ENCODE peak calls at places on chromosome 6, in seven cellular contexts. O, W, E, T, J, B and S are unnamed samples.

GRCh38 chr6:162181741-162182401 is 545.7 kb downstream of the PRKN start:
- DNase-seq in E (no peak), J (no peak), B (no peak), W (no peak), O (no peak), T (no peak), S (peak)

GRCh38 chr6:32954983-32955802 is 2.3 kb upstream of the HLA-DMA start:
- DNase-seq in E (peak), T (no peak), W (no peak), O (peak), B (peak), J (no peak), S (no peak)

GRCh38 chr6:114364295-114364694 is 21.5 kb upstream of the HS3ST5 start:
- DNase-seq in J (no peak), W (peak), B (peak), O (no peak), T (no peak), E (peak), S (peak)

GRCh38 chr6:113383701-113384100 is 473.4 kb upstream of the MARCKS start:
- DNase-seq in E (peak), T (no peak), W (no peak), O (no peak), J (no peak), B (no peak), S (no peak)

GRCh38 chr6:160991411-160992322 is at the start of gene MAP3K4:
- DNase-seq in W (peak), B (peak), O (peak), E (peak), J (peak), T (peak), S (peak)

GRCh38 chr6:3751019-3751729 is at the start of gene PXDC1:
- DNase-seq in J (no peak), T (peak), E (no peak), B (peak), O (no peak), W (no peak), S (no peak)

GRCh38 chr6:83429857-83430605 is 820 bp downstream of the ME1 start:
- DNase-seq in E (peak), O (peak), B (peak), T (peak), W (peak), J (no peak), S (peak)

GRCh38 chr6:146803601-146804000 is 204.8 kb downstream of the ADGB start:
- DNase-seq in J (no peak), T (peak), W (no peak), B (no peak), O (no peak), E (peak), S (no peak)

GRCh38 chr6:23180504-23181293 is 611.3 kb downstream of the HDGFL1 start:
- DNase-seq in B (peak), O (no peak), W (peak), T (peak), J (peak), E (peak), S (no peak)

GRCh38 chr6:51813904-51814303 is 273.5 kb downstream of the PKHD1 start:
- DNase-seq in O (no peak), J (no peak), T (no peak), W (no peak), E (no peak), B (no peak), S (no peak)

GRCh38 chr6:119147101-119148053 is 68.9 kb upstream of the FAM184A start:
- DNase-seq in T (no peak), J (no peak), B (no peak), E (peak), O (peak), W (peak), S (peak)

GRCh38 chr6:128528241-128528640 is 7.8 kb upstream of the PTPRK start:
- DNase-seq in W (no peak), O (no peak), B (no peak), E (no peak), T (no peak), J (no peak), S (no peak)